ENCODE peak calls at places on chromosomes 3 and 15, in eight cellular contexts. Z is activated CD4-positive, alpha-beta T cell treated with anti-CD3 and anti-CD28 coated beads, Interleukin-2, amount 50 U/mL, for 48 hours; T is LoVo; H is frontal cortex; P is activated CD4-positive, CD25-positive, alpha-beta regulatory T cell; G is AG09309; V is Daoy; Q is stimulated activated CD8-positive, alpha-beta memory T cell treated with anti-CD3 and anti-CD28 coated beads, Interleukin-15, amount 100 ng/mL, for 24 hours. L is an unnamed sample.

GRCh38 chr3:128301186-128302023 is 148.1 kb downstream of the EEFSEC start:
- DNase-seq in Z (no peak), T (no peak), H (no peak), P (no peak), G (no peak), V (peak; percentile 0), Q (no peak), L (no peak)

GRCh38 chr3:134357914-134358811 is 16.1 kb downstream of the AMOTL2 start:
- DNase-seq in Z (peak; percentile 12), T (peak; percentile 51), H (no peak), P (no peak), G (peak; percentile 94), V (peak; percentile 95), Q (no peak), L (no peak)

GRCh38 chr15:80609111-80609510 is 86.0 kb upstream of the ABHD17C start:
- DNase-seq in Z (no peak), T (no peak), H (no peak), P (no peak), G (no peak), V (no peak), Q (no peak), L (no peak)

GRCh38 chr3:41101231-41101630 is 98.1 kb upstream of the CTNNB1 start:
- DNase-seq in Z (no peak), T (no peak), H (no peak), P (no peak), G (no peak), V (no peak), Q (no peak), L (no peak)

GRCh38 chr3:1272541-1273265 is 179.9 kb downstream of the CNTN6 start:
- DNase-seq in Z (no peak), T (no peak), H (no peak), P (no peak), G (no peak), V (no peak), Q (no peak), L (no peak)

GRCh38 chr15:33985287-33985686 is 17.0 kb downstream of the CHRM5 start:
- DNase-seq in Z (no peak), T (no peak), H (no peak), P (no peak), G (peak; percentile 74), V (peak; percentile 27), Q (no peak), L (no peak)

GRCh38 chr15:21260966-21261395 is 179.3 kb downstream of the POTEB3 start:
- DNase-seq in Z (no peak), T (no peak), H (no peak), P (no peak), G (no peak), V (peak; percentile 51), Q (no peak), L (no peak)

GRCh38 chr3:187811580-187812250 is 66.4 kb upstream of the BCL6 start:
- DNase-seq in Z (no peak), T (no peak), H (no peak), P (no peak), G (peak; percentile 70), V (peak; percentile 55), Q (no peak), L (no peak)

GRCh38 chr3:141556034-141556433 is 69.2 kb downstream of the RASA2 start:
- DNase-seq in Z (peak; percentile 19), T (no peak), H (no peak), P (no peak), G (no peak), V (no peak), Q (no peak), L (no peak)

GRCh38 chr15:48975713-48976419 is 12.1 kb upstream of the SHC4 start:
- DNase-seq in Z (peak; percentile 79), T (peak; percentile 88), H (peak; percentile 78), P (peak; percentile 53), G (no peak), V (peak; percentile 86), Q (peak; percentile 53), L (peak; percentile 30)

GRCh38 chr3:111666041-111666735 is 71.0 kb upstream of the ZBED2 start:
- DNase-seq in Z (no peak), T (no peak), H (no peak), P (no peak), G (no peak), V (no peak), Q (no peak), L (no peak)

GRCh38 chr15:74723754-74724334 is 1.5 kb downstream of the CYP1A1 start:
- DNase-seq in Z (no peak), T (peak; percentile 68), H (peak; percentile 83), P (no peak), G (no peak), V (peak; percentile 45), Q (no peak), L (peak; percentile 6)

GRCh38 chr15:68603951-68604350 is 25.2 kb downstream of the CORO2B start:
- DNase-seq in Z (no peak), T (no peak), H (no peak), P (no peak), G (no peak), V (no peak), Q (no peak), L (no peak)

GRCh38 chr15:31041610-31042009 is 50.2 kb upstream of the MTMR10 start:
- DNase-seq in Z (no peak), T (no peak), H (no peak), P (no peak), G (no peak), V (no peak), Q (no peak), L (no peak)

GRCh38 chr3:161854232-161854771 is 357.7 kb downstream of the OTOL1 start:
- DNase-seq in Z (peak; percentile 12), T (peak; percentile 75), H (no peak), P (no peak), G (peak; percentile 62), V (peak; percentile 77), Q (no peak), L (no peak)

GRCh38 chr3:186996356-186996755 is 66.0 kb downstream of the ST6GAL1 start:
- DNase-seq in Z (no peak), T (no peak), H (no peak), P (no peak), G (no peak), V (no peak), Q (no peak), L (no peak)

GRCh38 chr3:106332884-106333283 is 464.1 kb upstream of the CBLB start:
- DNase-seq in Z (peak; percentile 62), T (no peak), H (no peak), P (no peak), G (no peak), V (peak; percentile 77), Q (no peak), L (no peak)

GRCh38 chr15:92886229-92886628 is 13.9 kb upstream of the CHD2 start:
- DNase-seq in Z (no peak), T (no peak), H (no peak), P (no peak), G (no peak), V (no peak), Q (no peak), L (no peak)

GRCh38 chr3:52130966-52131637 is 23.1 kb downstream of the POC1A start:
- DNase-seq in Z (no peak), T (no peak), H (no peak), P (no peak), G (no peak), V (no peak), Q (no peak), L (no peak)

GRCh38 chr3:130345487-130346079 is at the start of gene COL6A5:
- DNase-seq in Z (no peak), T (no peak), H (no peak), P (no peak), G (no peak), V (no peak), Q (no peak), L (no peak)

GRCh38 chr3:34676431-34676830 is 878.0 kb downstream of the PDCD6IP start:
- DNase-seq in Z (no peak), T (no peak), H (no peak), P (no peak), G (no peak), V (no peak), Q (no peak), L (no peak)

GRCh38 chr15:44719293-44719999 is 8.1 kb downstream of the B2M start:
- DNase-seq in Z (peak; percentile 70), T (no peak), H (no peak), P (no peak), G (no peak), V (peak; percentile 36), Q (no peak), L (no peak)

GRCh38 chr3:105387122-105387751 is 20.5 kb downstream of the ALCAM start:
- DNase-seq in Z (no peak), T (no peak), H (no peak), P (no peak), G (no peak), V (no peak), Q (no peak), L (no peak)

GRCh38 chr3:16975083-16975482 is 90.3 kb downstream of the PLCL2 start:
- DNase-seq in Z (no peak), T (no peak), H (no peak), P (no peak), G (no peak), V (no peak), Q (no peak), L (no peak)

GRCh38 chr15:38154837-38155236 is 97.8 kb upstream of the SPRED1 start:
- DNase-seq in Z (no peak), T (no peak), H (no peak), P (no peak), G (no peak), V (no peak), Q (no peak), L (no peak)

GRCh38 chr15:49044761-49045571 is 1.3 kb downstream of the SECISBP2L start:
- DNase-seq in Z (no peak), T (peak; percentile 24), H (peak; percentile 14), P (no peak), G (no peak), V (no peak), Q (no peak), L (no peak)

GRCh38 chr3:14600856-14601610 is 50.5 kb upstream of the CCDC174 start:
- DNase-seq in Z (no peak), T (no peak), H (no peak), P (no peak), G (no peak), V (no peak), Q (no peak), L (no peak)

GRCh38 chr3:132464066-132464465 is 46.8 kb downstream of the DNAJC13 start:
- DNase-seq in Z (no peak), T (no peak), H (no peak), P (no peak), G (peak; percentile 7), V (no peak), Q (no peak), L (no peak)

GRCh38 chr3:37742121-37742520 is 119.6 kb upstream of the CTDSPL start:
- DNase-seq in Z (no peak), T (no peak), H (no peak), P (no peak), G (no peak), V (no peak), Q (no peak), L (no peak)

GRCh38 chr3:29176501-29176900 is 104.4 kb upstream of the RBMS3 start:
- DNase-seq in Z (no peak), T (no peak), H (no peak), P (no peak), G (no peak), V (no peak), Q (no peak), L (no peak)

GRCh38 chr15:90340345-90340744 is 11.7 kb upstream of the ZNF774 start:
- DNase-seq in Z (no peak), T (peak; percentile 54), H (no peak), P (no peak), G (no peak), V (no peak), Q (no peak), L (no peak)

GRCh38 chr3:61537366-61537765 is 24.0 kb upstream of the PTPRG start:
- DNase-seq in Z (no peak), T (no peak), H (no peak), P (no peak), G (no peak), V (peak; percentile 12), Q (no peak), L (no peak)

GRCh38 chr15:78201281-78202190 is 32.8 kb downstream of the ACSBG1 start:
- DNase-seq in Z (no peak), T (no peak), H (no peak), P (no peak), G (no peak), V (no peak), Q (no peak), L (no peak)